ENCODE peak calls at places on chromosomes 6 and 20, in nine cellular contexts. Y, G, W, K, F, Q, D, C and A are unnamed samples.

GRCh38 chr6:133203344-133203697 is 37.8 kb upstream of the EYA4 start:
- DNase-seq in Y (no peak), G (no peak), W (no peak), K (no peak), F (no peak), Q (no peak), D (no peak), C (no peak), A (no peak)

GRCh38 chr6:15312500-15312899 is 66.6 kb downstream of the JARID2 start:
- DNase-seq in Y (no peak), G (no peak), W (no peak), K (no peak), F (no peak), Q (peak), D (no peak), C (no peak), A (no peak)

GRCh38 chr6:154510144-154510905 is at the start of gene CNKSR3:
- DNase-seq in Y (peak), G (peak), W (peak), K (no peak), F (peak), Q (peak), D (no peak), C (peak), A (peak)

GRCh38 chr6:85468326-85468725 is 18.4 kb downstream of the NT5E start:
- DNase-seq in Y (no peak), G (no peak), W (no peak), K (no peak), F (no peak), Q (peak), D (no peak), C (no peak), A (no peak)

GRCh38 chr6:56246941-56247653 is at the start of gene COL21A1:
- DNase-seq in Y (no peak), G (no peak), W (no peak), K (no peak), F (no peak), Q (no peak), D (no peak), C (peak), A (peak)

GRCh38 chr6:103895136-103895535 is 964.6 kb downstream of the HACE1 start:
- DNase-seq in Y (no peak), G (no peak), W (no peak), K (no peak), F (no peak), Q (no peak), D (no peak), C (no peak), A (no peak)

GRCh38 chr20:41505198-41505597 is 113.0 kb downstream of the CHD6 start:
- DNase-seq in Y (no peak), G (no peak), W (no peak), K (no peak), F (no peak), Q (no peak), D (no peak), C (no peak), A (no peak)

GRCh38 chr6:158818580-158819212 is 472 bp downstream of the EZR start:
- DNase-seq in Y (no peak), G (peak), W (peak), K (peak), F (peak), Q (peak), D (peak), C (peak), A (peak)

GRCh38 chr6:127972815-127973214 is 72.0 kb upstream of the THEMIS start:
- DNase-seq in Y (no peak), G (no peak), W (no peak), K (no peak), F (no peak), Q (no peak), D (no peak), C (no peak), A (no peak)

GRCh38 chr6:90646936-90647335 is 60.1 kb upstream of the MAP3K7 start:
- DNase-seq in Y (no peak), G (no peak), W (no peak), K (no peak), F (no peak), Q (no peak), D (no peak), C (no peak), A (no peak)

GRCh38 chr6:90003941-90004340 is 109.7 kb downstream of the GJA10 start:
- DNase-seq in Y (no peak), G (no peak), W (no peak), K (no peak), F (no peak), Q (no peak), D (no peak), C (no peak), A (no peak)

GRCh38 chr6:148723484-148723883 is 23.3 kb upstream of the UST start:
- DNase-seq in Y (no peak), G (peak), W (no peak), K (no peak), F (no peak), Q (peak), D (no peak), C (no peak), A (no peak)